ENCODE peak calls at places on chromosome 2, in four cellular contexts. N is GM23248, I is A549, K is lower leg skin. X is an unnamed sample.

GRCh38 chr2:45968946-45969584 is 317.6 kb downstream of the PRKCE start:
- DNase-seq in N (peak), I (no peak), K (no peak), X (peak)

GRCh38 chr2:30235008-30235655 is 3.8 kb downstream of the LBH start:
- DNase-seq in N (peak), I (no peak), K (no peak), X (peak)

GRCh38 chr2:111032721-111033532 is 87.8 kb upstream of the BCL2L11 start:
- DNase-seq in N (peak), I (peak), K (no peak), X (peak)

GRCh38 chr2:159946326-159946992 is 116.0 kb downstream of the PLA2R1 start:
- DNase-seq in N (peak), I (peak), K (no peak), X (no peak)

GRCh38 chr2:218881744-218882462 is 1.3 kb downstream of the WNT10A start:
- DNase-seq in N (no peak), I (no peak), K (no peak), X (no peak)

GRCh38 chr2:58521803-58522602 is 280.9 kb upstream of the FANCL start:
- DNase-seq in N (peak), I (no peak), K (no peak), X (no peak)

GRCh38 chr2:118832071-118832790 is 15.2 kb downstream of the EN1 start:
- DNase-seq in N (peak), I (no peak), K (no peak), X (no peak)

GRCh38 chr2:222722327-222722946 is 51.0 kb downstream of the MOGAT1 start:
- DNase-seq in N (peak), I (no peak), K (no peak), X (no peak)

GRCh38 chr2:85433511-85434089 is 15.1 kb downstream of the SH2D6 start:
- DNase-seq in N (peak), I (peak), K (peak), X (peak)

GRCh38 chr2:236168110-236169067 is at the start of gene GBX2:
- DNase-seq in N (peak), I (peak), K (no peak), X (peak)

GRCh38 chr2:18975506-18975905 is 382.9 kb downstream of the OSR1 start:
- DNase-seq in N (no peak), I (no peak), K (no peak), X (no peak)

GRCh38 chr2:37192551-37192950 is 3.7 kb upstream of the CEBPZOS start:
- DNase-seq in N (no peak), I (no peak), K (no peak), X (no peak)

GRCh38 chr2:159133795-159134194 is 152.7 kb downstream of the WDSUB1 start:
- DNase-seq in N (peak), I (no peak), K (no peak), X (no peak)

GRCh38 chr2:74991977-74992376 is 33.5 kb downstream of the POLE4 start:
- DNase-seq in N (peak), I (no peak), K (no peak), X (no peak)

GRCh38 chr2:193847140-193847539 is 1652.4 kb upstream of the TMEFF2 start:
- DNase-seq in N (peak), I (no peak), K (no peak), X (no peak)

GRCh38 chr2:228602277-228602676 is 420.8 kb upstream of the SPHKAP start:
- DNase-seq in N (peak), I (no peak), K (no peak), X (no peak)

GRCh38 chr2:220192994-220193753 is 565.7 kb downstream of the SLC4A3 start:
- DNase-seq in N (no peak), I (peak), K (no peak), X (no peak)

GRCh38 chr2:200034816-200035215 is 79.4 kb downstream of the MAIP1 start:
- DNase-seq in N (no peak), I (no peak), K (no peak), X (no peak)

GRCh38 chr2:127410871-127411396 is 7.3 kb upstream of the PROC start:
- DNase-seq in N (peak), I (peak), K (no peak), X (peak)

GRCh38 chr2:55159037-55159651 is 72.9 kb downstream of the CLHC1 start:
- DNase-seq in N (no peak), I (no peak), K (no peak), X (no peak)

GRCh38 chr2:207399301-207399700 is 130.5 kb upstream of the CREB1 start:
- DNase-seq in N (no peak), I (no peak), K (no peak), X (no peak)

GRCh38 chr2:24926602-24927252 is 6.7 kb upstream of the ADCY3 start:
- DNase-seq in N (peak), I (no peak), K (peak), X (peak)

GRCh38 chr2:19235308-19235707 is 123.1 kb downstream of the OSR1 start:
- DNase-seq in N (peak), I (no peak), K (peak), X (no peak)

GRCh38 chr2:189048189-189048588 is 74.0 kb downstream of the COL3A1 start:
- DNase-seq in N (no peak), I (no peak), K (no peak), X (no peak)

GRCh38 chr2:203730076-203730729 is 23.8 kb downstream of the CD28 start:
- DNase-seq in N (peak), I (no peak), K (no peak), X (no peak)

GRCh38 chr2:137963535-137964065 is 673 bp upstream of the HNMT start:
- DNase-seq in N (no peak), I (no peak), K (no peak), X (no peak)

GRCh38 chr2:137964859-137965459 is 686 bp downstream of the HNMT start:
- DNase-seq in N (no peak), I (no peak), K (no peak), X (no peak)

GRCh38 chr2:137961602-137962001 is 2.7 kb upstream of the HNMT start:
- DNase-seq in N (no peak), I (no peak), K (no peak), X (no peak)

GRCh38 chr2:137966043-137966442 is 1.8 kb downstream of the HNMT start:
- DNase-seq in N (no peak), I (no peak), K (no peak), X (no peak)

GRCh38 chr2:137964066-137964858 is at the start of gene HNMT:
- DNase-seq in N (peak), I (peak), K (peak), X (no peak)
- H3K4me3 ChIP-seq in N (peak), I (peak), K (peak), X (peak)

GRCh38 chr2:62554440-62554839 is 48.4 kb upstream of the TMEM17 start:
- DNase-seq in N (no peak), I (no peak), K (no peak), X (no peak)

GRCh38 chr2:62559582-62559981 is 53.6 kb upstream of the TMEM17 start:
- DNase-seq in N (no peak), I (no peak), K (no peak), X (no peak)

GRCh38 chr2:62561586-62561985 is 55.6 kb upstream of the TMEM17 start:
- DNase-seq in N (no peak), I (no peak), K (no peak), X (no peak)

GRCh38 chr2:62556082-62556481 is 50.1 kb upstream of the TMEM17 start:
- DNase-seq in N (no peak), I (no peak), K (no peak), X (no peak)

DNA sequence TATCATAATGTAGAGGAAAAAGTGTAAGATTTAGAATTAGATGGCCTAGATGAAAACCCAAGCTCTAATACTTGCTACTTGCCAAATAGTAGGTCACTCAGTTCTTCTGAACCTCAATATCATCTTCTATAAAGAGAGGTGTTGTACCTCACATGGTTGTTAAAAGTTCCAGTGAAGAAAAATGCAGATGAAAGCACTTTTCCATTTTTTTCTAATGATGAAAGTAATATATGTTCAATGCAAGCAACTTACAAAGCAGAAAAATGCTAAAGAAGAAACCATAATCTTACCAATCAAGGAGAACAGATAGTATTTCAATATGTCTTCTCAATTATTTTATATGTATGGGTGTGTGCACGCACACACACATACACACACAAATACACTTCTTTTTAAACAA is 52.7 kb upstream of the TMEM17 start:
- DNase-seq in N (no peak), I (no peak), K (no peak), X (no peak)
- H3K4me3 ChIP-seq in N (no peak), I (no peak), K (no peak), X (no peak)

GRCh38 chr2:168138369-168138768 is 109.0 kb downstream of the STK39 start:
- DNase-seq in N (no peak), I (no peak), K (no peak), X (no peak)
- H3K4me3 ChIP-seq in N (no peak), I (no peak), K (no peak), X (no peak)

DNA sequence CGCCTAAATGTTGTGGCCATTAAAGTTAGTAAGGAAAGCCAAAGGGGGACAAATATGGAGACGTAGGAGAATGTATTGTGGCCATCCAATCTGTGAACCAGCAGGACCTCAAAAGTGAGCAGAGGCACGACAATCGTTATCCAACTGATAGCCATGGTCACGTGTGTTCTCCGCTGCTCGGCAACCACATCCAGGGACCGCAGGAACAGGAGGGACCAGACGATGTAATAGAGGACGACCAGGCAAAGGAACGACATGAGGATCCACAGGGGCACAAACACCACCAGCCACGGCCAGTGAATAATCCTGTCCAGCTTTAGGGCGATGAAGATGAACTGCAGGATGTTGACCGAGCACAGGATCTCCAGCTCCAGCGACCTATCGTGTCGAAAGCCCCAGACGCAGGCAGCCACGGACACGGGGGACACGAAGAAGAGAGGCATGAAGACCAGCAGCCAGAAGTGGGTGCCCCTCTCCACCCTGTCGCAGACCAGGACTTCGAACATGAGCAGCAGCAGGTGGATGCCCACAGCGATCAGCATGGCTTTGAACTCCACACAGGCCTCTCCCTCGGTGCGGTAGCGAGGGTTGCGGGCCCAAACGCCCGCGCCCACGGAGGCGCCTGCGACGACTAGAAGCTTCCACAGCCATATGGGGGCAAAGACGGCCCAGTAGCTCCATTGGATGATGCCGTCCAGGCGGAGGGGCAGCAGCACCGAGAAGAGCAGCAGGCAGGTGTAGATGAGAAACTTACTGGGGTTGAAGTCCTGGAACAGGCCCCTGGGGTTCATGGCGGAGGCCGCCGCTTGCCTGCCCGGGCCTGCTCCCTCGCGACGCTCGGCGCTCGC is 790 bp downstream of the TMEM185B start:
- DNase-seq in N (no peak), I (no peak), K (no peak), X (peak)
- H3K4me3 ChIP-seq in N (peak), I (peak), K (no peak), X (peak)

DNA sequence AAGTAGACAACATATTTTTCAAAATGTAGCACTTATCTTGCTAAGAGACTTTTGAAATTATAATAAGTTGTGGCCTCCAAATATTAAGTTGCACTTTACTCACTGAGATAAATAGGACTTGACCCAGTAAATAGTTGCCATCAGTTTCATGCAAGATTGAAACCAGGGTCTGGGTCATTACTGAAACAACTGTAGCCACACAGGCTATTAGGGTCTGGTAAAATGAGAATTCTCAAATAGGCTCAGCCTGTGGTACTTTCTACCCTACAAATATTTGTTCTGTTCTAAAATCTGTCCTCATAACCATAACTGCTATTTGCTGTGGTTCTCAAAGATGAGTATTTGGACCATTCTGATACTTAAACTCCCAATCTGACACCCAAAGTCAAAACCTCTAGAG is 115.4 kb upstream of the STK17B start:
- DNase-seq in N (no peak), I (no peak), K (no peak), X (no peak)
- H3K4me3 ChIP-seq in N (no peak), I (no peak), K (no peak), X (no peak)

DNA sequence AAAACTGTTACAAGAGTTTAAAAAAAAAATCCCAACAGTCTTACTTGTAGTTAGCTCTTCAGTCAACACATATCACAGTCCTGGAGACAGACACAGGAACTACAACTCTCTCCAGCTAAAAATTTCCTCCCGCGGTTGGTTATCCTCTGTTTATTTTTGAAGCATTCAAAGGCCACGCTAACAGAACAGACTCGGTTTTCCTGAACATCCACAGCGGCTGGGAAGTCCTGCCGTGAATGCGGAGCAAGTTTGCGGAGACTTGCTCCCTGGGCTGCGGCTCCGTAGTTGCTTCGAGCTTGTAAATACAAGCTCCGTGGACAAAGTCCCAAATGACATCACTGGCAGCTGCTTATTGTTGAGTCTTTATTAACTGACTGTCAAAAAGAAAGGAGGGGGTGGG is at the start of gene NCKAP5:
- DNase-seq in N (peak), I (peak), K (peak), X (no peak)
- H3K4me3 ChIP-seq in N (peak), I (peak), K (no peak), X (peak)

X was measured in coronary artery.